ENCODE peak calls at places on chromosomes 2 and 18, in nine cellular contexts. One of them, this sample, is unnamed.

GRCh38 chr2:104547251-104547650 is 306.7 kb upstream of the POU3F3 start:
- DNase-seq in cardiac fibroblast: no peak
- DNase-seq in stimulated activated CD8-positive, alpha-beta memory T cell treated with anti-CD3 and anti-CD28 coated beads, Interleukin-15, amount 100 ng/mL, for 4 hours: no peak
- DNase-seq in renal cortical epithelial cell: no peak
- DNase-seq in HCEC 1CT: no peak
- DNase-seq in NCI-H2081: peak
- DNase-seq in Ammon's horn: no peak
- DNase-seq in hepatocyte: no peak
- DNase-seq in retina: no peak
- DNase-seq in this sample: no peak

GRCh38 chr18:13173573-13173972 is 45.0 kb upstream of the LDLRAD4 start:
- DNase-seq in stimulated activated CD8-positive, alpha-beta memory T cell treated with anti-CD3 and anti-CD28 coated beads, Interleukin-15, amount 100 ng/mL, for 4 hours: no peak
- DNase-seq in NCI-H2081: no peak
- DNase-seq in HCEC 1CT: no peak
- DNase-seq in retina: no peak
- DNase-seq in Ammon's horn: no peak
- DNase-seq in renal cortical epithelial cell: no peak
- DNase-seq in cardiac fibroblast: no peak
- DNase-seq in hepatocyte: no peak
- DNase-seq in this sample: no peak

GRCh38 chr2:37412201-37412600 is 67.8 kb downstream of the QPCT start:
- DNase-seq in hepatocyte: no peak
- DNase-seq in retina: peak
- DNase-seq in NCI-H2081: no peak
- DNase-seq in HCEC 1CT: no peak
- DNase-seq in Ammon's horn: no peak
- DNase-seq in stimulated activated CD8-positive, alpha-beta memory T cell treated with anti-CD3 and anti-CD28 coated beads, Interleukin-15, amount 100 ng/mL, for 4 hours: no peak
- DNase-seq in renal cortical epithelial cell: no peak
- DNase-seq in cardiac fibroblast: no peak
- DNase-seq in this sample: no peak

GRCh38 chr18:41038071-41038470 is 917.0 kb upstream of the PIK3C3 start:
- DNase-seq in renal cortical epithelial cell: no peak
- DNase-seq in HCEC 1CT: no peak
- DNase-seq in cardiac fibroblast: no peak
- DNase-seq in NCI-H2081: no peak
- DNase-seq in retina: no peak
- DNase-seq in hepatocyte: no peak
- DNase-seq in stimulated activated CD8-positive, alpha-beta memory T cell treated with anti-CD3 and anti-CD28 coated beads, Interleukin-15, amount 100 ng/mL, for 4 hours: no peak
- DNase-seq in Ammon's horn: no peak
- DNase-seq in this sample: no peak

GRCh38 chr2:196183172-196183473 is 11.7 kb upstream of the STK17B start:
- DNase-seq in HCEC 1CT: no peak
- DNase-seq in hepatocyte: no peak
- DNase-seq in stimulated activated CD8-positive, alpha-beta memory T cell treated with anti-CD3 and anti-CD28 coated beads, Interleukin-15, amount 100 ng/mL, for 4 hours: no peak
- DNase-seq in NCI-H2081: no peak
- DNase-seq in cardiac fibroblast: no peak
- DNase-seq in Ammon's horn: no peak
- DNase-seq in renal cortical epithelial cell: no peak
- DNase-seq in retina: no peak
- DNase-seq in this sample: no peak

GRCh38 chr18:49819768-49820662 is 6.7 kb upstream of the ACAA2 start:
- DNase-seq in HCEC 1CT: peak
- DNase-seq in retina: no peak
- DNase-seq in NCI-H2081: no peak
- DNase-seq in hepatocyte: no peak
- DNase-seq in Ammon's horn: no peak
- DNase-seq in stimulated activated CD8-positive, alpha-beta memory T cell treated with anti-CD3 and anti-CD28 coated beads, Interleukin-15, amount 100 ng/mL, for 4 hours: peak
- DNase-seq in cardiac fibroblast: peak
- DNase-seq in renal cortical epithelial cell: no peak
- DNase-seq in this sample: no peak

GRCh38 chr2:180520816-180521595 is 459.4 kb upstream of the UBE2E3 start:
- DNase-seq in hepatocyte: peak
- DNase-seq in cardiac fibroblast: peak
- DNase-seq in Ammon's horn: no peak
- DNase-seq in renal cortical epithelial cell: peak
- DNase-seq in stimulated activated CD8-positive, alpha-beta memory T cell treated with anti-CD3 and anti-CD28 coated beads, Interleukin-15, amount 100 ng/mL, for 4 hours: no peak
- DNase-seq in HCEC 1CT: peak
- DNase-seq in retina: no peak
- DNase-seq in NCI-H2081: no peak
- DNase-seq in this sample: peak

GRCh38 chr2:73283545-73284295 is 558 bp downstream of the FBXO41 start:
- DNase-seq in Ammon's horn: no peak
- DNase-seq in HCEC 1CT: no peak
- DNase-seq in retina: no peak
- DNase-seq in cardiac fibroblast: no peak
- DNase-seq in hepatocyte: no peak
- DNase-seq in stimulated activated CD8-positive, alpha-beta memory T cell treated with anti-CD3 and anti-CD28 coated beads, Interleukin-15, amount 100 ng/mL, for 4 hours: no peak
- DNase-seq in renal cortical epithelial cell: no peak
- DNase-seq in NCI-H2081: peak
- DNase-seq in this sample: no peak

GRCh38 chr2:31199206-31199605 is 18.1 kb downstream of the CAPN14 start:
- DNase-seq in renal cortical epithelial cell: no peak
- DNase-seq in hepatocyte: no peak
- DNase-seq in cardiac fibroblast: no peak
- DNase-seq in NCI-H2081: no peak
- DNase-seq in HCEC 1CT: no peak
- DNase-seq in stimulated activated CD8-positive, alpha-beta memory T cell treated with anti-CD3 and anti-CD28 coated beads, Interleukin-15, amount 100 ng/mL, for 4 hours: no peak
- DNase-seq in Ammon's horn: no peak
- DNase-seq in retina: no peak
- DNase-seq in this sample: no peak